ENCODE peak calls at places on chromosomes 16 and 17, in four cellular contexts. One of them, this sample, is unnamed.

GRCh38 chr16:13168091-13168572 is 266.7 kb downstream of the SHISA9 start:
- DNase-seq in GM12878: no peak
- DNase-seq in K562: peak; percentile 6
- DNase-seq in HepG2: no peak
- DNase-seq in this sample: peak; percentile 2

GRCh38 chr16:19071811-19072777 is 4.7 kb downstream of the COQ7 start:
- DNase-seq in HepG2: peak; percentile 75
- DNase-seq in K562: peak; percentile 75
- DNase-seq in GM12878: no peak
- DNase-seq in this sample: peak; percentile 58

GRCh38 chr17:57916925-57917858 is 38.0 kb downstream of the CUEDC1 start:
- DNase-seq in HepG2: peak; percentile 53
- DNase-seq in GM12878: no peak
- DNase-seq in K562: no peak
- DNase-seq in this sample: no peak

GRCh38 chr16:69925311-69925710 is 25.8 kb upstream of the CLEC18A start:
- DNase-seq in K562: no peak
- DNase-seq in HepG2: no peak
- DNase-seq in GM12878: no peak
- DNase-seq in this sample: no peak

GRCh38 chr17:80458016-80458415 is 18.4 kb downstream of the NPTX1 start:
- DNase-seq in HepG2: no peak
- DNase-seq in GM12878: no peak
- DNase-seq in K562: no peak
- DNase-seq in this sample: no peak

GRCh38 chr17:1484586-1485310 is 7.7 kb downstream of the MYO1C start:
- DNase-seq in K562: peak; percentile 75
- DNase-seq in HepG2: peak; percentile 24
- DNase-seq in GM12878: peak; percentile 43
- DNase-seq in this sample: peak; percentile 74

GRCh38 chr17:82909322-82909904 is 69.6 kb upstream of the ZNF750 start:
- DNase-seq in GM12878: no peak
- DNase-seq in K562: peak; percentile 15
- DNase-seq in HepG2: no peak
- DNase-seq in this sample: no peak

GRCh38 chr17:15957608-15958307 is 12.8 kb downstream of the ADORA2B start:
- DNase-seq in K562: no peak
- DNase-seq in HepG2: no peak
- DNase-seq in GM12878: no peak
- DNase-seq in this sample: no peak

GRCh38 chr16:569445-570254 is at the start of gene PIGQ:
- DNase-seq in HepG2: peak; percentile 70
- DNase-seq in GM12878: no peak
- DNase-seq in K562: peak; percentile 85
- DNase-seq in this sample: peak; percentile 91

GRCh38 chr17:54518706-54519105 is 381.9 kb upstream of the TOM1L1 start:
- DNase-seq in HepG2: no peak
- DNase-seq in GM12878: no peak
- DNase-seq in K562: no peak
- DNase-seq in this sample: no peak

GRCh38 chr17:69342896-69343644 is 16.1 kb upstream of the ABCA5 start:
- DNase-seq in K562: no peak
- DNase-seq in GM12878: no peak
- DNase-seq in HepG2: no peak
- DNase-seq in this sample: no peak

GRCh38 chr17:66508896-66509843 is 206.8 kb downstream of the PRKCA start:
- DNase-seq in GM12878: no peak
- DNase-seq in K562: peak; percentile 58
- DNase-seq in HepG2: no peak
- DNase-seq in this sample: no peak

GRCh38 chr16:84514874-84515835 is 10.7 kb upstream of the MEAK7 start:
- DNase-seq in GM12878: peak; percentile 96
- DNase-seq in HepG2: peak; percentile 85
- DNase-seq in K562: no peak
- DNase-seq in this sample: no peak

GRCh38 chr16:23801387-23801786 is 34.4 kb upstream of the PRKCB start:
- DNase-seq in K562: peak; percentile 88
- DNase-seq in GM12878: no peak
- DNase-seq in HepG2: peak; percentile 57
- DNase-seq in this sample: peak; percentile 63

GRCh38 chr17:55737976-55738501 is 12.8 kb upstream of the PCTP start:
- DNase-seq in K562: peak; percentile 95
- DNase-seq in HepG2: no peak
- DNase-seq in GM12878: no peak
- DNase-seq in this sample: no peak

GRCh38 chr16:30649725-30650368 is 913 bp upstream of the PRR14 start:
- DNase-seq in GM12878: no peak
- DNase-seq in K562: no peak
- DNase-seq in HepG2: no peak
- DNase-seq in this sample: no peak

GRCh38 chr16:19210968-19211367 is 42.9 kb downstream of the SYT17 start:
- DNase-seq in K562: no peak
- DNase-seq in HepG2: no peak
- DNase-seq in GM12878: peak; percentile 63
- DNase-seq in this sample: no peak

GRCh38 chr17:2364132-2365116 is 27.1 kb downstream of the SGSM2 start:
- DNase-seq in K562: no peak
- DNase-seq in GM12878: no peak
- DNase-seq in HepG2: no peak
- DNase-seq in this sample: no peak

GRCh38 chr17:7218166-7218565 is 1.5 kb downstream of the DLG4 start:
- DNase-seq in HepG2: no peak
- DNase-seq in GM12878: no peak
- DNase-seq in K562: no peak
- DNase-seq in this sample: no peak

GRCh38 chr16:50293041-50293783 is 26.9 kb downstream of the ADCY7 start:
- DNase-seq in HepG2: no peak
- DNase-seq in GM12878: no peak
- DNase-seq in K562: no peak
- DNase-seq in this sample: no peak

GRCh38 chr17:17320188-17320910 is 17.2 kb downstream of the NT5M start:
- DNase-seq in GM12878: no peak
- DNase-seq in HepG2: no peak
- DNase-seq in K562: no peak
- DNase-seq in this sample: no peak

GRCh38 chr16:13909872-13910303 is 10.1 kb upstream of the ERCC4 start:
- DNase-seq in K562: no peak
- DNase-seq in HepG2: peak; percentile 92
- DNase-seq in GM12878: no peak
- DNase-seq in this sample: no peak

GRCh38 chr16:27257271-27257670 is 11.3 kb downstream of the NSMCE1 start:
- DNase-seq in HepG2: no peak
- DNase-seq in K562: no peak
- DNase-seq in GM12878: no peak
- DNase-seq in this sample: no peak

GRCh38 chr17:78132086-78132676 is 1.6 kb downstream of the TMC8 start:
- DNase-seq in HepG2: no peak
- DNase-seq in K562: peak; percentile 46
- DNase-seq in GM12878: no peak
- DNase-seq in this sample: no peak

GRCh38 chr16:57810197-57811024 is 8.1 kb upstream of the KIFC3 start:
- DNase-seq in GM12878: peak; percentile 73
- DNase-seq in K562: peak; percentile 98
- DNase-seq in HepG2: peak; percentile 92
- DNase-seq in this sample: no peak

GRCh38 chr16:14455577-14455976 is 174.5 kb downstream of the PARN start:
- DNase-seq in GM12878: no peak
- DNase-seq in K562: peak; percentile 32
- DNase-seq in HepG2: peak; percentile 18
- DNase-seq in this sample: no peak

GRCh38 chr17:4967539-4968165 is at the start of gene SPAG7:
- DNase-seq in GM12878: peak; percentile 90
- DNase-seq in K562: peak; percentile 94
- DNase-seq in HepG2: peak; percentile 90
- DNase-seq in this sample: peak; percentile 95

GRCh38 chr17:16969931-16970906 is 1.7 kb downstream of the TNFRSF13B start:
- DNase-seq in HepG2: no peak
- DNase-seq in GM12878: no peak
- DNase-seq in K562: no peak
- DNase-seq in this sample: no peak

GRCh38 chr16:84753412-84754325 is 53.9 kb downstream of the USP10 start:
- DNase-seq in K562: no peak
- DNase-seq in HepG2: no peak
- DNase-seq in GM12878: no peak
- DNase-seq in this sample: no peak

GRCh38 chr17:73694491-73694890 is 50.2 kb upstream of the SDK2 start:
- DNase-seq in GM12878: no peak
- DNase-seq in K562: no peak
- DNase-seq in HepG2: no peak
- DNase-seq in this sample: no peak

GRCh38 chr16:14101415-14101814 is 30.3 kb downstream of the MRTFB start:
- DNase-seq in HepG2: no peak
- DNase-seq in K562: no peak
- DNase-seq in GM12878: no peak
- DNase-seq in this sample: no peak

GRCh38 chr16:72612271-72612670 is 435.7 kb downstream of the ZFHX3 start:
- DNase-seq in GM12878: no peak
- DNase-seq in HepG2: no peak
- DNase-seq in K562: no peak
- DNase-seq in this sample: no peak
- TF ChIP-seq FOXM1 in GM12878: no peak
- TF ChIP-seq FOXM1 in HepG2: no peak
- TF ChIP-seq FOXM1 in K562: no peak
- TF ChIP-seq FOXM1 in this sample: no peak

GRCh38 chr17:41910701-41911391 is 7.9 kb downstream of the ACLY start:
- DNase-seq in GM12878: no peak
- DNase-seq in HepG2: no peak
- DNase-seq in K562: no peak
- DNase-seq in this sample: no peak
- TF ChIP-seq TAF1 in GM12878: no peak
- TF ChIP-seq TAF1 in HepG2: no peak
- TF ChIP-seq TAF1 in K562: no peak
- TF ChIP-seq TAF1 in this sample: peak; percentile 52

GRCh38 chr17:74842599-74843351 is 16.9 kb downstream of the GRIN2C start:
- DNase-seq in HepG2: peak; percentile 52
- DNase-seq in GM12878: no peak
- DNase-seq in K562: peak; percentile 48
- DNase-seq in this sample: peak; percentile 99
- TF ChIP-seq FOXM1 in HepG2: no peak
- TF ChIP-seq FOXM1 in GM12878: no peak
- TF ChIP-seq FOXM1 in K562: no peak
- TF ChIP-seq FOXM1 in this sample: no peak

DNA sequence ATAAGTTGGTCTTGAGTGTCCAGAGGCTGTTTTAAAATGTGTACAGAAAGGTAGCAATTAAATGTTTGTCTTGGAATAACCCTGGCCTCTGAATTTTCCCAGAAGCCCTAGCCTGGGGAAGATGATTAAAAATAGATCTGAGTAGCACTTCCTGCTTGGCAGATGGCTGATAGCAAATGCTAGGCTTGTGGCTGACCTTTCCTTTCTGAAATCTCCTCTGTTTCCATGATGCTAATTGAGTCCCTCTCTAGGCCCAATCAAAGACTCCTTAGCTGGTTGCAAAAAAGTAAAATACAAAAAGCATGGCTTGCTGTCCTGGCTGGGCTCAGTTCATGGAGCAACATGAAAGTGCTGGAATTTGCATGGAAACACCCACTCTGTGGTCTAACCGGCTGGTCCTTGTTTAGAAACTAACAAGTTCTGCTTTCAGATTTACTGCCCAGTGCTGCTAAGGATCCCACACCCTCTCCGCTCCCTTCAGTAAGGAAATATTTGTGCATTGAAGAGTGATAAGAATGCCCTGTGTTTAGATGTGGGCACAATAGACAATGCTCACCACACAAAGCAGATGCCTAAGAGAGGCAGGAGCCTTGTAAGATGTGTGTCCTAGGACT is 40.8 kb downstream of the YPEL2 start:
- DNase-seq in HepG2: no peak
- DNase-seq in K562: peak; percentile 17
- DNase-seq in GM12878: peak; percentile 79
- DNase-seq in this sample: no peak
- TF ChIP-seq TAF1 in HepG2: no peak
- TF ChIP-seq TAF1 in K562: no peak
- TF ChIP-seq TAF1 in GM12878: no peak
- TF ChIP-seq TAF1 in this sample: no peak

This sample was measured in SK-N-SH.